ENCODE peak calls at places on chromosomes 7 and 10, in eight cellular contexts. One of them, this sample, is unnamed.

GRCh38 chr10:31204090-31204489 is 114.9 kb upstream of the ZEB1 start:
- DNase-seq in stimulated activated CD4-positive, alpha-beta T cell treated with anti-CD3 and anti-CD28 coated beads, Interleukin-12 subunit alpha, Interleukin-12 subunit beta, amount 100 ng/mL, for 24 hours: no peak
- DNase-seq in NCI-H1105 treated with DMSO at 0.1 percent for 48 hours: no peak
- DNase-seq in globus pallidus: no peak
- DNase-seq in HT1080: no peak
- DNase-seq in astrocyte of the cerebellum: no peak
- DNase-seq in T-helper 2 cell: no peak
- DNase-seq in transverse colon: no peak
- DNase-seq in this sample: no peak

GRCh38 chr10:5546891-5547683 is 22.3 kb downstream of the CALML3 start:
- DNase-seq in stimulated activated CD4-positive, alpha-beta T cell treated with anti-CD3 and anti-CD28 coated beads, Interleukin-12 subunit alpha, Interleukin-12 subunit beta, amount 100 ng/mL, for 24 hours: no peak
- DNase-seq in NCI-H1105 treated with DMSO at 0.1 percent for 48 hours: no peak
- DNase-seq in globus pallidus: no peak
- DNase-seq in HT1080: peak; percentile 87
- DNase-seq in astrocyte of the cerebellum: no peak
- DNase-seq in T-helper 2 cell: no peak
- DNase-seq in transverse colon: peak; percentile 88
- DNase-seq in this sample: no peak

GRCh38 chr7:97118306-97118917 is 914 bp downstream of the SDHAF3 start:
- DNase-seq in stimulated activated CD4-positive, alpha-beta T cell treated with anti-CD3 and anti-CD28 coated beads, Interleukin-12 subunit alpha, Interleukin-12 subunit beta, amount 100 ng/mL, for 24 hours: no peak
- DNase-seq in NCI-H1105 treated with DMSO at 0.1 percent for 48 hours: no peak
- DNase-seq in globus pallidus: peak; percentile 8
- DNase-seq in HT1080: no peak
- DNase-seq in astrocyte of the cerebellum: no peak
- DNase-seq in T-helper 2 cell: no peak
- DNase-seq in transverse colon: no peak
- DNase-seq in this sample: no peak

GRCh38 chr10:112338957-112339356 is 35.0 kb upstream of the ACSL5 start:
- DNase-seq in stimulated activated CD4-positive, alpha-beta T cell treated with anti-CD3 and anti-CD28 coated beads, Interleukin-12 subunit alpha, Interleukin-12 subunit beta, amount 100 ng/mL, for 24 hours: no peak
- DNase-seq in NCI-H1105 treated with DMSO at 0.1 percent for 48 hours: no peak
- DNase-seq in globus pallidus: no peak
- DNase-seq in HT1080: no peak
- DNase-seq in astrocyte of the cerebellum: no peak
- DNase-seq in T-helper 2 cell: no peak
- DNase-seq in transverse colon: peak; percentile 35
- DNase-seq in this sample: no peak

GRCh38 chr7:78587443-78588044 is 789.0 kb downstream of the PHTF2 start:
- DNase-seq in stimulated activated CD4-positive, alpha-beta T cell treated with anti-CD3 and anti-CD28 coated beads, Interleukin-12 subunit alpha, Interleukin-12 subunit beta, amount 100 ng/mL, for 24 hours: no peak
- DNase-seq in NCI-H1105 treated with DMSO at 0.1 percent for 48 hours: peak; percentile 54
- DNase-seq in globus pallidus: no peak
- DNase-seq in HT1080: peak; percentile 31
- DNase-seq in astrocyte of the cerebellum: no peak
- DNase-seq in T-helper 2 cell: no peak
- DNase-seq in transverse colon: no peak
- DNase-seq in this sample: no peak

GRCh38 chr10:80126876-80127275 is 5.7 kb upstream of the PLAC9 start:
- DNase-seq in stimulated activated CD4-positive, alpha-beta T cell treated with anti-CD3 and anti-CD28 coated beads, Interleukin-12 subunit alpha, Interleukin-12 subunit beta, amount 100 ng/mL, for 24 hours: no peak
- DNase-seq in NCI-H1105 treated with DMSO at 0.1 percent for 48 hours: no peak
- DNase-seq in globus pallidus: no peak
- DNase-seq in HT1080: peak; percentile 55
- DNase-seq in astrocyte of the cerebellum: no peak
- DNase-seq in T-helper 2 cell: no peak
- DNase-seq in transverse colon: no peak
- DNase-seq in this sample: no peak

GRCh38 chr7:85426487-85426960 is 239.7 kb upstream of the SEMA3D start:
- DNase-seq in stimulated activated CD4-positive, alpha-beta T cell treated with anti-CD3 and anti-CD28 coated beads, Interleukin-12 subunit alpha, Interleukin-12 subunit beta, amount 100 ng/mL, for 24 hours: no peak
- DNase-seq in NCI-H1105 treated with DMSO at 0.1 percent for 48 hours: no peak
- DNase-seq in globus pallidus: peak; percentile 1
- DNase-seq in HT1080: peak; percentile 20
- DNase-seq in astrocyte of the cerebellum: no peak
- DNase-seq in T-helper 2 cell: no peak
- DNase-seq in transverse colon: no peak
- DNase-seq in this sample: no peak

GRCh38 chr7:29442146-29442545 is 121.5 kb upstream of the PRR15 start:
- DNase-seq in stimulated activated CD4-positive, alpha-beta T cell treated with anti-CD3 and anti-CD28 coated beads, Interleukin-12 subunit alpha, Interleukin-12 subunit beta, amount 100 ng/mL, for 24 hours: no peak
- DNase-seq in NCI-H1105 treated with DMSO at 0.1 percent for 48 hours: peak; percentile 90
- DNase-seq in globus pallidus: no peak
- DNase-seq in HT1080: peak; percentile 69
- DNase-seq in astrocyte of the cerebellum: no peak
- DNase-seq in T-helper 2 cell: no peak
- DNase-seq in transverse colon: no peak
- DNase-seq in this sample: no peak

GRCh38 chr7:135774284-135774683 is 25.7 kb upstream of the FAM180A start:
- DNase-seq in stimulated activated CD4-positive, alpha-beta T cell treated with anti-CD3 and anti-CD28 coated beads, Interleukin-12 subunit alpha, Interleukin-12 subunit beta, amount 100 ng/mL, for 24 hours: no peak
- DNase-seq in NCI-H1105 treated with DMSO at 0.1 percent for 48 hours: peak; percentile 65
- DNase-seq in globus pallidus: no peak
- DNase-seq in HT1080: no peak
- DNase-seq in astrocyte of the cerebellum: no peak
- DNase-seq in T-helper 2 cell: no peak
- DNase-seq in transverse colon: peak; percentile 20
- DNase-seq in this sample: no peak

GRCh38 chr10:17200035-17200884 is 1.2 kb downstream of the TRDMT1 start:
- DNase-seq in stimulated activated CD4-positive, alpha-beta T cell treated with anti-CD3 and anti-CD28 coated beads, Interleukin-12 subunit alpha, Interleukin-12 subunit beta, amount 100 ng/mL, for 24 hours: no peak
- DNase-seq in NCI-H1105 treated with DMSO at 0.1 percent for 48 hours: no peak
- DNase-seq in globus pallidus: peak; percentile 30
- DNase-seq in HT1080: no peak
- DNase-seq in astrocyte of the cerebellum: no peak
- DNase-seq in T-helper 2 cell: no peak
- DNase-seq in transverse colon: no peak
- DNase-seq in this sample: no peak

GRCh38 chr7:12137283-12137682 is 73.8 kb upstream of the TMEM106B start:
- DNase-seq in stimulated activated CD4-positive, alpha-beta T cell treated with anti-CD3 and anti-CD28 coated beads, Interleukin-12 subunit alpha, Interleukin-12 subunit beta, amount 100 ng/mL, for 24 hours: no peak
- DNase-seq in NCI-H1105 treated with DMSO at 0.1 percent for 48 hours: no peak
- DNase-seq in globus pallidus: no peak
- DNase-seq in HT1080: no peak
- DNase-seq in astrocyte of the cerebellum: no peak
- DNase-seq in T-helper 2 cell: no peak
- DNase-seq in transverse colon: no peak
- DNase-seq in this sample: no peak